ENCODE peak calls at places on chromosomes 3 and 15, in ten cellular contexts. M, E, O, L, Q, P, Z, A, U and I are unnamed samples.

GRCh38 chr15:84734794-84735479 is 13.5 kb upstream of the ZNF592 start:
- DNase-seq in M (peak; percentile 79), E (no peak), O (peak; percentile 18), L (no peak), Q (peak; percentile 80), P (no peak), Z (peak; percentile 43), A (no peak), U (peak; percentile 40), I (no peak)

GRCh38 chr15:47588968-47589367 is 128.3 kb upstream of the SEMA6D start:
- DNase-seq in M (no peak), E (no peak), O (no peak), L (no peak), Q (no peak), P (no peak), Z (no peak), A (no peak), U (no peak), I (peak; percentile 22)

GRCh38 chr15:67180514-67181191 is 73.8 kb downstream of the AAGAB start:
- DNase-seq in M (no peak), E (no peak), O (no peak), L (no peak), Q (no peak), P (no peak), Z (no peak), A (no peak), U (no peak), I (no peak)

GRCh38 chr3:193641376-193641775 is 48.4 kb downstream of the OPA1 start:
- DNase-seq in M (no peak), E (peak; percentile 25), O (no peak), L (no peak), Q (no peak), P (no peak), Z (no peak), A (no peak), U (no peak), I (no peak)

GRCh38 chr15:69963375-69963774 is 134.3 kb downstream of the TLE3 start:
- DNase-seq in M (no peak), E (no peak), O (no peak), L (no peak), Q (no peak), P (no peak), Z (no peak), A (no peak), U (no peak), I (no peak)

GRCh38 chr3:10376353-10376752 is 55.4 kb upstream of the SEC13 start:
- DNase-seq in M (no peak), E (no peak), O (no peak), L (no peak), Q (no peak), P (no peak), Z (no peak), A (no peak), U (no peak), I (no peak)

GRCh38 chr15:77905301-77905920 is 172.1 kb downstream of the TBC1D2B start:
- DNase-seq in M (no peak), E (no peak), O (no peak), L (no peak), Q (no peak), P (no peak), Z (no peak), A (no peak), U (no peak), I (no peak)

GRCh38 chr3:42229942-42230688 is 35.9 kb downstream of the CCK start:
- DNase-seq in M (no peak), E (peak; percentile 75), O (peak; percentile 70), L (no peak), Q (no peak), P (peak; percentile 18), Z (no peak), A (no peak), U (peak; percentile 73), I (peak; percentile 6)

GRCh38 chr3:107737909-107738308 is 215.1 kb downstream of the BBX start:
- DNase-seq in M (no peak), E (no peak), O (no peak), L (no peak), Q (no peak), P (no peak), Z (no peak), A (no peak), U (no peak), I (no peak)

GRCh38 chr3:41592753-41593152 is 369.1 kb downstream of the ULK4 start:
- DNase-seq in M (no peak), E (no peak), O (no peak), L (no peak), Q (no peak), P (no peak), Z (no peak), A (no peak), U (no peak), I (no peak)

GRCh38 chr15:67194171-67195114 is 60.0 kb downstream of the AAGAB start:
- DNase-seq in M (no peak), E (no peak), O (no peak), L (no peak), Q (no peak), P (no peak), Z (no peak), A (no peak), U (no peak), I (no peak)

GRCh38 chr3:177110308-177111254 is 86.7 kb downstream of the TBL1XR1 start:
- DNase-seq in M (no peak), E (no peak), O (no peak), L (no peak), Q (no peak), P (no peak), Z (no peak), A (no peak), U (no peak), I (no peak)

GRCh38 chr15:75107905-75108838 is 84.8 kb downstream of the PPCDC start:
- DNase-seq in M (no peak), E (peak; percentile 79), O (peak; percentile 76), L (no peak), Q (peak; percentile 54), P (peak; percentile 68), Z (no peak), A (peak; percentile 63), U (peak; percentile 93), I (no peak)

GRCh38 chr3:9247361-9248231 is 1.9 kb downstream of the SRGAP3 start:
- DNase-seq in M (no peak), E (no peak), O (no peak), L (no peak), Q (no peak), P (no peak), Z (no peak), A (no peak), U (no peak), I (no peak)